ENCODE peak calls at places on chromosomes 4 and X, in ten cellular contexts. W, P, N, O, V, X, G, K, A and F are unnamed samples.

GRCh38 chr4:617644-618330 is 7.6 kb upstream of the PDE6B start:
- DNase-seq in P (no peak), N (no peak), X (no peak), O (no peak), K (no peak), G (no peak), W (no peak), V (peak; percentile 86), A (no peak), F (no peak)

GRCh38 chr4:123546661-123547060 is 150.1 kb downstream of the SPRY1 start:
- DNase-seq in P (no peak), G (no peak), O (no peak), K (no peak), V (no peak), A (no peak), X (no peak), W (no peak), N (no peak), F (no peak)

GRCh38 chrX:2696698-2697215 is 5.7 kb downstream of the CD99 start:
- DNase-seq in V (no peak), W (peak; percentile 78), O (no peak), X (no peak), K (no peak), P (no peak), A (peak; percentile 95), G (no peak), N (peak; percentile 87), F (no peak)

GRCh38 chr4:156901871-156902270 is 69.7 kb downstream of the PDGFC start:
- DNase-seq in V (no peak), A (no peak), P (no peak), W (no peak), G (no peak), X (no peak), O (no peak), K (no peak), N (no peak), F (no peak)

GRCh38 chr4:187929024-187929423 is 66.5 kb upstream of the ZFP42 start:
- DNase-seq in W (no peak), G (no peak), A (no peak), V (peak; percentile 86), N (no peak), X (no peak), O (no peak), P (no peak), K (no peak), F (no peak)

GRCh38 chr4:2412534-2412884 is 5.9 kb downstream of the ZFYVE28 start:
- DNase-seq in P (no peak), W (peak; percentile 82), X (no peak), K (no peak), A (no peak), G (no peak), V (no peak), O (no peak), N (no peak), F (no peak)

GRCh38 chrX:118973389-118974087 is 880 bp upstream of the LONRF3 start:
- DNase-seq in X (no peak), N (no peak), V (no peak), K (peak; percentile 38), P (no peak), W (no peak), O (no peak), A (no peak), G (no peak), F (no peak)

GRCh38 chr4:47510506-47511143 is 25.6 kb downstream of the ATP10D start:
- DNase-seq in A (no peak), W (no peak), O (no peak), K (no peak), N (no peak), G (no peak), P (no peak), X (no peak), V (no peak), F (no peak)

GRCh38 chr4:99848576-99848975 is 31.9 kb downstream of the DAPP1 start:
- DNase-seq in W (no peak), V (no peak), G (no peak), N (no peak), P (no peak), X (no peak), O (no peak), A (no peak), K (no peak), F (no peak)

GRCh38 chr4:51884606-51885005 is 41.7 kb downstream of the DCUN1D4 start:
- DNase-seq in W (no peak), O (no peak), P (no peak), N (no peak), K (no peak), A (no peak), X (no peak), V (peak; percentile 73), G (no peak), F (no peak)

GRCh38 chr4:149493492-149493891 is 322.2 kb downstream of the IQCM start:
- DNase-seq in X (no peak), V (no peak), O (no peak), G (no peak), K (no peak), W (no peak), N (peak; percentile 45), A (peak; percentile 24), P (no peak), F (peak; percentile 16)

GRCh38 chr4:72489267-72489666 is 79.8 kb downstream of the ADAMTS3 start:
- DNase-seq in W (no peak), G (no peak), N (peak; percentile 16), X (no peak), A (no peak), V (no peak), P (no peak), O (no peak), K (no peak), F (peak; percentile 29)

GRCh38 chr4:71209161-71209560 is 129.7 kb upstream of the SLC4A4 start:
- DNase-seq in X (no peak), N (peak; percentile 87), P (no peak), A (no peak), V (no peak), K (no peak), W (no peak), G (peak; percentile 33), O (no peak), F (peak; percentile 74)

GRCh38 chr4:26772096-26772495 is 88.5 kb upstream of the STIM2 start:
- DNase-seq in P (peak; percentile 55), O (no peak), G (no peak), X (no peak), A (no peak), N (no peak), K (no peak), W (no peak), V (no peak), F (no peak)

GRCh38 chr4:3652586-3652985 is 113.6 kb upstream of the ADRA2C start:
- DNase-seq in N (no peak), V (no peak), K (no peak), A (no peak), G (no peak), P (no peak), W (no peak), X (no peak), O (no peak), F (no peak)

GRCh38 chr4:16449381-16449780 is 223.1 kb upstream of the TAPT1 start:
- DNase-seq in A (no peak), K (no peak), O (no peak), P (no peak), V (no peak), W (no peak), X (no peak), N (no peak), G (no peak), F (no peak)

GRCh38 chrX:130975947-130976346 is 72.9 kb upstream of the ENOX2 start:
- DNase-seq in W (peak; percentile 44), P (peak; percentile 44), N (peak; percentile 21), O (peak; percentile 3), K (no peak), X (no peak), V (peak; percentile 57), A (peak; percentile 30), G (peak; percentile 7), F (no peak)

GRCh38 chr4:2274320-2275043 is 12.6 kb upstream of the MXD4 start:
- DNase-seq in G (no peak), O (no peak), W (no peak), A (no peak), N (no peak), K (no peak), X (no peak), P (no peak), V (no peak), F (no peak)

GRCh38 chrX:19852014-19853005 is 35.1 kb downstream of the SH3KBP1 start:
- DNase-seq in X (no peak), P (no peak), G (no peak), V (no peak), K (peak; percentile 46), O (no peak), A (peak; percentile 88), W (no peak), N (peak; percentile 80), F (no peak)

GRCh38 chr4:8848507-8849265 is 23.0 kb downstream of the HMX1 start:
- DNase-seq in P (no peak), A (no peak), G (no peak), K (no peak), N (no peak), W (peak; percentile 19), O (no peak), X (no peak), V (peak; percentile 23), F (no peak)

GRCh38 chrX:113274345-113274744 is 433.7 kb upstream of the AMOT start:
- DNase-seq in K (no peak), O (no peak), N (no peak), X (no peak), W (no peak), P (no peak), A (no peak), G (no peak), V (no peak), F (no peak)

GRCh38 chr4:43732829-43733426 is 715.7 kb downstream of the KCTD8 start:
- DNase-seq in O (no peak), A (no peak), P (no peak), N (no peak), W (no peak), X (no peak), V (no peak), K (no peak), G (no peak), F (no peak)

GRCh38 chrX:66200050-66200664 is 36.1 kb downstream of the HEPH start:
- DNase-seq in A (no peak), V (no peak), P (no peak), X (no peak), K (no peak), G (no peak), N (no peak), O (no peak), W (no peak), F (no peak)

GRCh38 chr4:80471701-80472100 is 136.2 kb downstream of the CFAP299 start:
- DNase-seq in W (no peak), O (no peak), A (peak; percentile 11), P (no peak), G (no peak), X (no peak), V (peak; percentile 83), N (peak; percentile 18), K (no peak), F (peak; percentile 63)

GRCh38 chr4:86497131-86497530 is 97.0 kb upstream of the PTPN13 start:
- DNase-seq in N (no peak), W (no peak), O (no peak), G (no peak), A (no peak), K (no peak), V (no peak), P (peak; percentile 21), X (no peak), F (peak; percentile 73)

GRCh38 chr4:6420972-6421371 is 51.4 kb downstream of the PPP2R2C start:
- DNase-seq in X (no peak), K (no peak), N (no peak), P (no peak), A (no peak), V (peak; percentile 62), O (no peak), G (no peak), W (no peak), F (no peak)

GRCh38 chrX:119690921-119691716 is 1.8 kb downstream of the SEPTIN6 start:
- DNase-seq in K (no peak), W (peak; percentile 59), P (no peak), G (no peak), O (peak; percentile 40), A (no peak), X (no peak), N (peak; percentile 45), V (no peak), F (no peak)

GRCh38 chrX:9464435-9465371 is at the start of gene TBL1X:
- DNase-seq in W (peak; percentile 57), N (no peak), A (no peak), X (peak; percentile 22), O (no peak), G (no peak), P (peak; percentile 81), K (peak; percentile 79), V (peak; percentile 73), F (no peak)